ENCODE peak calls at places on chromosome 21, in six cellular contexts. Q is spleen, D is IMR-90, V is transverse colon, S is tibial nerve, Z is adrenal gland. Y is an unnamed sample.

GRCh38 chr21:26966978-26967913 is at the start of gene ADAMTS5:
- DNase-seq in Q (peak; percentile 78), S (no peak), V (peak; percentile 15), D (peak; percentile 69), Z (no peak), Y (peak; percentile 50)

GRCh38 chr21:17742181-17742580 is 77.0 kb downstream of the C21orf91 start:
- DNase-seq in V (no peak), D (no peak), Z (no peak), Q (no peak), S (no peak), Y (no peak)

GRCh38 chr21:25927195-25927880 is 192.6 kb downstream of the GABPA start:
- DNase-seq in V (no peak), Z (no peak), D (no peak), Q (no peak), S (no peak), Y (no peak)

GRCh38 chr21:42496839-42497202 is 797 bp upstream of the RSPH1 start:
- DNase-seq in V (no peak), Q (no peak), S (no peak), D (no peak), Z (peak; percentile 48), Y (no peak)

GRCh38 chr21:33025471-33026298 is at the start of gene OLIG2:
- DNase-seq in Q (no peak), D (peak; percentile 16), V (no peak), Z (no peak), S (no peak), Y (no peak)

GRCh38 chr21:17270234-17270633 is 242.6 kb upstream of the CXADR start:
- DNase-seq in S (peak; percentile 24), Z (peak; percentile 46), Q (no peak), D (peak; percentile 31), V (no peak), Y (no peak)

GRCh38 chr21:33762798-33763572 is 120.7 kb downstream of the ITSN1 start:
- DNase-seq in S (no peak), Z (no peak), D (peak; percentile 24), Q (no peak), V (no peak), Y (no peak)

GRCh38 chr21:43206231-43207042 is 37.6 kb downstream of the CRYAA start:
- DNase-seq in Z (peak; percentile 13), V (no peak), S (peak; percentile 10), Q (peak; percentile 22), D (no peak), Y (no peak)

GRCh38 chr21:42691901-42692559 is 38.6 kb downstream of the PDE9A start:
- DNase-seq in Z (no peak), S (no peak), D (no peak), V (no peak), Q (peak; percentile 61), Y (no peak)

GRCh38 chr21:33402011-33402979 is 918 bp upstream of the IFNGR2 start:
- DNase-seq in Q (peak; percentile 90), V (peak; percentile 65), Z (peak; percentile 66), S (peak; percentile 51), D (peak; percentile 71), Y (peak; percentile 86)

GRCh38 chr21:42637602-42638041 is 15.8 kb upstream of the PDE9A start:
- DNase-seq in V (no peak), S (no peak), D (no peak), Z (no peak), Q (peak; percentile 66), Y (peak; percentile 27)

GRCh38 chr21:16794944-16795343 is 717.9 kb upstream of the CXADR start:
- DNase-seq in S (no peak), V (no peak), Q (no peak), Z (peak; percentile 81), D (peak; percentile 95), Y (no peak)

GRCh38 chr21:19853709-19854575 is 1144.3 kb upstream of the NCAM2 start:
- DNase-seq in D (no peak), Z (no peak), V (no peak), Q (peak; percentile 51), S (no peak), Y (peak; percentile 21)

GRCh38 chr21:15084668-15085067 is 19.9 kb upstream of the NRIP1 start:
- DNase-seq in V (no peak), Z (no peak), S (no peak), D (no peak), Q (no peak), Y (peak; percentile 21)

GRCh38 chr21:28832715-28833061 is 160.0 kb downstream of the LTN1 start:
- DNase-seq in Q (no peak), S (no peak), D (no peak), Z (no peak), V (no peak), Y (no peak)

GRCh38 chr21:42841156-42841915 is 38.0 kb downstream of the WDR4 start:
- DNase-seq in V (no peak), D (no peak), Z (peak; percentile 9), S (peak; percentile 6), Q (peak; percentile 53), Y (peak; percentile 6)

GRCh38 chr21:15826147-15826780 is 96.5 kb downstream of the USP25 start:
- DNase-seq in V (peak; percentile 26), Q (no peak), Z (no peak), S (no peak), D (peak; percentile 54), Y (no peak)

GRCh38 chr21:40835179-40835694 is 11.7 kb downstream of the DSCAM start:
- DNase-seq in Q (no peak), V (no peak), Z (no peak), D (no peak), S (no peak), Y (no peak)

GRCh38 chr21:34801519-34802132 is 132.8 kb downstream of the CLIC6 start:
- DNase-seq in V (no peak), D (no peak), S (no peak), Q (no peak), Z (no peak), Y (no peak)

GRCh38 chr21:31974454-31974985 is 101.7 kb downstream of the HUNK start:
- DNase-seq in V (no peak), Q (no peak), S (no peak), Z (no peak), D (no peak), Y (no peak)

GRCh38 chr21:36183144-36183795 is 26.6 kb downstream of the DOP1B start:
- DNase-seq in S (no peak), Q (peak; percentile 54), V (no peak), D (no peak), Z (no peak), Y (no peak)

GRCh38 chr21:41975391-41976272 is 21.8 kb upstream of the C2CD2 start:
- DNase-seq in Q (peak; percentile 25), V (no peak), Z (no peak), S (no peak), D (no peak), Y (no peak)

GRCh38 chr21:33169360-33169759 is 60.4 kb upstream of the IFNAR2 start:
- DNase-seq in D (no peak), Z (no peak), Q (no peak), V (no peak), S (no peak), Y (no peak)

GRCh38 chr21:28867401-28867800 is 125.3 kb downstream of the LTN1 start:
- DNase-seq in S (no peak), V (no peak), Q (no peak), D (peak; percentile 39), Z (no peak), Y (no peak)

GRCh38 chr21:33760641-33761103 is 118.4 kb downstream of the ITSN1 start:
- DNase-seq in Q (no peak), S (no peak), V (no peak), Z (no peak), D (peak; percentile 86), Y (no peak)

GRCh38 chr21:45740491-45741357 is 97.2 kb downstream of the PCBP3 start:
- DNase-seq in D (no peak), V (no peak), Q (no peak), S (no peak), Z (no peak), Y (no peak)
- TF ChIP-seq CTCF in D (no peak), V (no peak), Q (no peak), S (no peak), Z (no peak), Y (no peak)

DNA sequence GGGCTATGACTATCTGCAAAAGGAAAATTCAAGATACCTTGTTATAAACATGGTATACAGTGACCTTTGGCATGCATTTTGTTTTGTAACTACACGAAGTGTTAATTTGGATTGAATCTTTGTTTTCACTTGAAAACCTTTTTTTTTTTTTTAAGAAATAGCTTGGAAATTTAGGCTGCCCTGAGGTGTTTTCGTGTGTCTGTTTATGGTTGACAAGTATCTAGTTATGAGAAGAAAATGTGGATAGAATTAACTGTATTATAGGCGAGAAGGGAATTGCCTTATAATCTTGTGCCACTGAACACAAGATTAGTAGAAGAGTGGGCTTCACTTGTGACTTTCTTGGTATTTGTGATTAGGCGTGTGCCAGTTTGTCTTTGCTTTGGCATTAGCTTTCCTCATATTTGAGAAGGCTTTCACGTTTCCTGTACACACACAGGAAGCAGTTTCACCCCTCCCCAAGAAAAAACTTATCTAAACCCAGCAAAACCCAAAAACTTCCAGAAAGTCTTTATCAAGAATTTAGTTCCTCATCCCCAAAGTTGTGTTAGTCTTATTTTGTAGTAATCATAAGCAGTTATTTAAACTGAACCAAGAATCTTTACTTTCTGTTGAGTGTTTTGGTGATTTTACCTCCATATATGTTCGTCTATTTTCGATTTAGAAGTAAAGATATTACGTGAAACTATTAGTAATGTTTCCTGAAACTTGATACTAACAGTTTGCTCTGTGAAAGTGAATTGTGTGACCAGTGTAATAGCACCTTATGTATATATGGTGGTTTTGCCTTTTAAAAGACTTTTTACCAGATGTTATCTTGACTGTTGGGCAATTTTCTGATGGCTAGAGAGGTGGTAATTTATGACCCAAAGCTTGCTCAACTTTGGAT is 3.8 kb downstream of the DYRK1A start:
- DNase-seq in V (no peak), Q (no peak), Z (no peak), D (peak; percentile 85), S (no peak), Y (no peak)
- TF ChIP-seq POLR2A in V (no peak), Q (no peak), Z (no peak), D (no peak), S (no peak), Y (no peak)

DNA sequence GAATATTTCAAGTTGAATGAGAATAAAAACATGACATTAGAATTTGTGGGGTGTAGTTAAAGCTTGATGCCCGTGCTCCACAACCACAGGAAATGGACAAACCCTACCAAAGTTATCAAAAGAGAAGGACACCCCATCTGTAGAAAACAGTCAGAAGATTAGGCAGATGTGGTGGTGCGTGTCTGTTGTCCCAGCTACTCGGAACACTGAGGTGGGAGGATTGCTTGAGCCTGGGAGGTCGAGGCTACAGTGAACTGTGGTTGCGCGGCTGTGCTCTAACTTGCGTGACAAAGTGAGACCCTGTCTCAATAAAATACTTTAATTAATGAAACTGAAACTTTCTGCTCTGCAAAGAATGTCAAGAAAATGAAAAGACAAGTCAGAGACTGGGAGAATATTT is 1.5 kb upstream of the SPATC1L start:
- DNase-seq in D (no peak), Z (no peak), S (no peak), Q (no peak), V (no peak), Y (no peak)
- H3K4me1 ChIP-seq in D (peaks cover 23% of the 10 kb centered on the region), Z (peaks cover 17% of the 10 kb centered on the region), S (no peaks in the 10 kb centered on the region), Q (peaks cover 23% of the 10 kb centered on the region), V (peaks cover 4% of the 10 kb centered on the region), Y (peaks cover 39% of the 10 kb centered on the region)

GRCh38 chr21:39096754-39097153 is 86.5 kb downstream of the PSMG1 start:
- DNase-seq in Z (no peak), V (no peak), Q (no peak), S (no peak), D (no peak), Y (no peak)
- TF ChIP-seq CTCF in Z (no peak), V (no peak), Q (no peak), S (no peak), D (no peak), Y (no peak)

Y was measured in heart left ventricle.